ENCODE peak calls at places on chromosomes 13 and 19, in four cellular contexts. E, J, I and G are unnamed samples.

GRCh38 chr13:83940742-83941141 is 58.5 kb upstream of the SLITRK1 start:
- DNase-seq in E (no peak), J (no peak), I (peak), G (peak)

GRCh38 chr19:18167975-18168645 is 5.5 kb upstream of the IFI30 start:
- DNase-seq in E (no peak), J (no peak), I (no peak), G (peak)

GRCh38 chr13:27770809-27771208 is 21.5 kb upstream of the GSX1 start:
- DNase-seq in E (peak), J (no peak), I (peak), G (peak)

GRCh38 chr19:55484571-55485438 is at the start of gene NAT14:
- DNase-seq in E (no peak), J (no peak), I (peak), G (peak)

GRCh38 chr19:45442927-45443461 is 19.3 kb upstream of the ERCC1 start:
- DNase-seq in E (peak), J (peak), I (peak), G (no peak)

GRCh38 chr13:68199271-68199670 is 969.1 kb upstream of the PCDH9 start:
- DNase-seq in E (no peak), J (no peak), I (no peak), G (no peak)

GRCh38 chr13:113597386-113598080 is 13.0 kb downstream of the TFDP1 start:
- DNase-seq in E (no peak), J (no peak), I (no peak), G (no peak)

GRCh38 chr19:31214086-31214485 is 135.2 kb downstream of the TSHZ3 start:
- DNase-seq in E (peak), J (peak), I (peak), G (peak)

GRCh38 chr19:33290956-33291622 is 11.2 kb downstream of the CEBPA start:
- DNase-seq in E (peak), J (peak), I (no peak), G (no peak)

GRCh38 chr13:46489586-46490023 is 63.4 kb upstream of the LRCH1 start:
- DNase-seq in E (no peak), J (no peak), I (peak), G (peak)

GRCh38 chr19:17526922-17527321 is 15.5 kb downstream of the PGLS start:
- DNase-seq in E (no peak), J (no peak), I (no peak), G (no peak)

GRCh38 chr19:47391510-47392223 is 27.7 kb downstream of the MEIS3 start:
- DNase-seq in E (peak), J (peak), I (peak), G (peak)

GRCh38 chr19:21256722-21257121 is 72.5 kb downstream of the ZNF708 start:
- DNase-seq in E (no peak), J (no peak), I (peak), G (peak)

GRCh38 chr13:112764864-112765561 is 75.2 kb downstream of the ATP11A start:
- DNase-seq in E (no peak), J (peak), I (no peak), G (no peak)

GRCh38 chr19:15038304-15038703 is 11.0 kb upstream of the CASP14 start:
- DNase-seq in E (no peak), J (no peak), I (peak), G (no peak)

GRCh38 chr19:49327878-49328544 is 3.0 kb upstream of the SLC6A16 start:
- DNase-seq in E (peak), J (no peak), I (peak), G (peak)

GRCh38 chr19:3914199-3914598 is 18.7 kb upstream of the NMRK2 start:
- DNase-seq in E (no peak), J (no peak), I (no peak), G (no peak)

GRCh38 chr19:35479278-35479677 is 11.0 kb downstream of the KRTDAP start:
- DNase-seq in E (no peak), J (no peak), I (no peak), G (no peak)

GRCh38 chr19:876780-877314 is 16.1 kb downstream of the MED16 start:
- DNase-seq in E (no peak), J (no peak), I (no peak), G (no peak)

GRCh38 chr19:13629687-13630357 is 123.5 kb upstream of the CACNA1A start:
- DNase-seq in E (no peak), J (no peak), I (peak), G (peak)

GRCh38 chr19:54211214-54211613 is 10.6 kb downstream of the RPS9 start:
- DNase-seq in E (no peak), J (no peak), I (no peak), G (no peak)

GRCh38 chr19:33055718-33056117 is 9.0 kb downstream of the RHPN2 start:
- DNase-seq in E (no peak), J (no peak), I (no peak), G (peak)

GRCh38 chr19:38135150-38135998 is 88.6 kb downstream of the DPF1 start:
- DNase-seq in E (no peak), J (no peak), I (no peak), G (no peak)

GRCh38 chr19:56333506-56333905 is 18.9 kb upstream of the ZSCAN5A start:
- DNase-seq in E (peak), J (no peak), I (peak), G (peak)

GRCh38 chr13:77810430-77810829 is 108.2 kb downstream of the EDNRB start:
- DNase-seq in E (no peak), J (no peak), I (peak), G (peak)
- TF ChIP-seq CTCF in E (peak), J (no peak), I (peak), G (no peak)

GRCh38 chr19:5805465-5806132 is 732 bp downstream of the NRTN start:
- DNase-seq in E (peak), J (peak), I (peak), G (peak)
- TF ChIP-seq CTCF in E (peak), J (peak), I (peak), G (peak)

GRCh38 chr13:23870356-23871146 is 18.6 kb downstream of the MIPEP start:
- DNase-seq in E (no peak), J (no peak), I (peak), G (no peak)
- TF ChIP-seq CTCF in E (no peak), J (no peak), I (peak), G (peak)

GRCh38 chr19:16200038-16200775 is 2.5 kb downstream of the AP1M1 start:
- DNase-seq in E (no peak), J (peak), I (peak), G (no peak)
- TF ChIP-seq CTCF in E (no peak), J (no peak), I (peak), G (peak)

GRCh38 chr13:39810091-39810877 is 154.8 kb downstream of the COG6 start:
- DNase-seq in E (no peak), J (no peak), I (no peak), G (no peak)

GRCh38 chr13:39809466-39809865 is 154.0 kb downstream of the COG6 start:
- DNase-seq in E (no peak), J (no peak), I (no peak), G (no peak)

GRCh38 chr13:39815345-39816111 is 160.1 kb downstream of the COG6 start:
- DNase-seq in E (no peak), J (no peak), I (no peak), G (no peak)

GRCh38 chr13:39811696-39812095 is 156.2 kb downstream of the COG6 start:
- DNase-seq in E (no peak), J (no peak), I (no peak), G (no peak)

DNA sequence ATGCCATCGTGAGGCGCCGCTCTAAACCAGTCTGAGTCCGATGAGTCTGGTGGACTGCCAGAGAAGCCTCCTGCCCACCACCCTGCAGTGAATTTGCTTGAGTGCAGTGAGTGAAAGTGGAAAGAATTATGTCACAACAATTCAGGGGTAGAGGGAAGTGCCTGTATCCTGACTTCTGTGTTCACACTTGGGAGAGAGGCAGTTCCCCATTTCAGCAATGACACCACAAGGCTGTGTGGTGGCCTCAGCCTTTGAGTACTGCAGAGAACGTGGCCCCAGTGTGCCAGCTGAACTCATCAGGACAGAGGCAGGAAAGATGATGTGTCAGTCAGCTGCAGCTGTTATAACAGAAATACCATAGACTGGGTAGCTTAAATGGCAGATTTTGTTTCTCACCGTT is 155.6 kb downstream of the COG6 start:
- DNase-seq in E (no peak), J (no peak), I (no peak), G (no peak)
- TF ChIP-seq CTCF in E (no peak), J (no peak), I (no peak), G (no peak)